ENCODE peak calls at places on chromosome 22, in seven cellular contexts. E is brain microvascular endothelial cell, U is GM12878, J is Calu3, A is dorsolateral prefrontal cortex, Y is HuH-7, I is NCI-H460. B is an unnamed sample.

GRCh38 chr22:49764151-49764581 is 63.5 kb downstream of the BRD1 start:
- DNase-seq in E (no peak), U (no peak), J (no peak), A (peak), Y (no peak), I (no peak), B (peak)

GRCh38 chr22:40235418-40235817 is 57.7 kb downstream of the TNRC6B start:
- DNase-seq in E (no peak), U (no peak), J (no peak), A (no peak), Y (no peak), I (no peak), B (no peak)

GRCh38 chr22:48753381-48753730 is 1074.3 kb downstream of the BRD1 start:
- DNase-seq in E (no peak), U (no peak), J (no peak), A (no peak), Y (no peak), I (no peak), B (no peak)

GRCh38 chr22:23750374-23750743 is 553 bp downstream of the ZNF70 start:
- DNase-seq in E (no peak), U (no peak), J (no peak), A (no peak), Y (no peak), I (no peak), B (no peak)

GRCh38 chr22:39254789-39255298 is 10.1 kb upstream of the PDGFB start:
- DNase-seq in E (peak), U (peak), J (peak), A (no peak), Y (no peak), I (no peak), B (peak)

GRCh38 chr22:19870153-19871022 is 15.7 kb upstream of the GNB1L start:
- DNase-seq in E (no peak), U (no peak), J (no peak), A (peak), Y (no peak), I (no peak), B (no peak)

GRCh38 chr22:19038728-19039447 is 83.3 kb downstream of the DGCR2 start:
- DNase-seq in E (no peak), U (no peak), J (no peak), A (peak), Y (no peak), I (no peak), B (no peak)

GRCh38 chr22:43497956-43498855 is 86.4 kb downstream of the MPPED1 start:
- DNase-seq in E (no peak), U (no peak), J (no peak), A (no peak), Y (no peak), I (no peak), B (no peak)

GRCh38 chr22:45997077-45997774 is 20.3 kb upstream of the WNT7B start:
- DNase-seq in E (peak), U (no peak), J (peak), A (peak), Y (no peak), I (no peak), B (peak)

GRCh38 chr22:49433717-49434611 is 393.7 kb downstream of the BRD1 start:
- DNase-seq in E (no peak), U (no peak), J (peak), A (no peak), Y (peak), I (peak), B (no peak)

GRCh38 chr22:49826603-49827306 is 918 bp downstream of the BRD1 start:
- DNase-seq in E (no peak), U (no peak), J (peak), A (no peak), Y (no peak), I (no peak), B (peak)

B was measured in EL.